ENCODE peak calls at places on chromosomes 1 and 21, in five cellular contexts. O is T-helper 9 cell, S is astrocyte of the spinal cord, Z is B cell, E is GDM1. A is an unnamed sample.

GRCh38 chr1:186541003-186541402 is 80.1 kb upstream of the PDC start:
- DNase-seq in Z (no peak), O (no peak), E (no peak), S (no peak), A (no peak)

GRCh38 chr21:37712204-37712934 is 203.9 kb downstream of the KCNJ6 start:
- DNase-seq in Z (peak; percentile 39), O (no peak), S (peak; percentile 70), E (peak; percentile 33), A (peak; percentile 65)

GRCh38 chr1:9555942-9556341 is 16.7 kb downstream of the SLC25A33 start:
- DNase-seq in E (no peak), O (no peak), Z (no peak), S (no peak), A (no peak)

GRCh38 chr1:204241050-204241449 is 27.3 kb upstream of the GOLT1A start:
- DNase-seq in S (no peak), O (no peak), Z (no peak), E (no peak), A (no peak)

GRCh38 chr1:243851765-243852164 is 1.7 kb upstream of the AKT3 start:
- DNase-seq in S (no peak), E (no peak), Z (no peak), O (no peak), A (no peak)

GRCh38 chr1:153633161-153633746 is 612 bp upstream of the CHTOP start:
- DNase-seq in E (no peak), Z (no peak), O (no peak), S (no peak), A (no peak)

GRCh38 chr1:227328405-227329019 is 10.2 kb upstream of the CDC42BPA start:
- DNase-seq in Z (no peak), O (no peak), E (no peak), S (no peak), A (no peak)

GRCh38 chr1:78606274-78606673 is 14.0 kb upstream of the IFI44L start:
- DNase-seq in O (no peak), S (no peak), Z (no peak), E (no peak), A (no peak)

GRCh38 chr21:38861989-38862683 is 56.4 kb downstream of the ETS2 start:
- DNase-seq in Z (peak; percentile 37), E (peak; percentile 58), O (no peak), S (no peak), A (no peak)

GRCh38 chr1:95653598-95653997 is 419.6 kb downstream of the RWDD3 start:
- DNase-seq in E (no peak), S (no peak), Z (no peak), O (no peak), A (no peak)

GRCh38 chr1:36328713-36329112 is 5.3 kb upstream of the EVA1B start:
- DNase-seq in S (no peak), Z (no peak), E (no peak), O (no peak), A (no peak)

GRCh38 chr1:150973826-150974579 is 632 bp downstream of the CERS2 start:
- DNase-seq in Z (peak; percentile 85), O (peak; percentile 14), E (no peak), S (no peak), A (peak; percentile 78)

GRCh38 chr1:21590116-21590905 is 78.8 kb downstream of the RAP1GAP start:
- DNase-seq in Z (no peak), E (no peak), S (no peak), O (no peak), A (no peak)

GRCh38 chr1:111989531-111990025 is at the start of gene KCND3:
- DNase-seq in O (no peak), S (no peak), Z (no peak), E (no peak), A (peak; percentile 58)

GRCh38 chr1:6351480-6352137 is 42.0 kb downstream of the ACOT7 start:
- DNase-seq in S (no peak), Z (no peak), E (no peak), O (no peak), A (no peak)

GRCh38 chr1:209485167-209485566 is 98.3 kb upstream of the CAMK1G start:
- DNase-seq in Z (no peak), S (peak; percentile 50), O (no peak), E (no peak), A (no peak)

GRCh38 chr21:44398499-44398898 is 45.1 kb downstream of the TRPM2 start:
- DNase-seq in Z (no peak), S (no peak), O (no peak), E (no peak), A (no peak)

GRCh38 chr1:111733996-111734369 is 5.2 kb downstream of the INKA2 start:
- DNase-seq in E (peak; percentile 16), Z (no peak), O (no peak), S (no peak), A (no peak)

GRCh38 chr1:36576118-36576517 is 93.4 kb upstream of the CSF3R start:
- DNase-seq in S (peak; percentile 14), O (peak; percentile 39), Z (peak; percentile 78), E (no peak), A (peak; percentile 84)

GRCh38 chr1:32197837-32198236 is 2.6 kb upstream of the CCDC28B start:
- DNase-seq in S (no peak), O (no peak), Z (no peak), E (no peak), A (no peak)

GRCh38 chr1:234720709-234721436 is 110.9 kb upstream of the IRF2BP2 start:
- DNase-seq in S (no peak), Z (no peak), E (no peak), O (no peak), A (no peak)

GRCh38 chr1:85464497-85465098 is 361 bp downstream of the DDAH1 start:
- DNase-seq in Z (peak; percentile 72), E (no peak), O (no peak), S (peak; percentile 78), A (peak; percentile 71)

GRCh38 chr1:182185822-182186756 is 124.6 kb upstream of the ZNF648 start:
- DNase-seq in O (no peak), S (peak; percentile 92), E (no peak), Z (no peak), A (no peak)

GRCh38 chr1:214303538-214303937 is 22.6 kb downstream of the SMYD2 start:
- DNase-seq in O (no peak), Z (no peak), E (no peak), S (no peak), A (no peak)

GRCh38 chr1:31505884-31506497 is 70.3 kb upstream of the TINAGL1 start:
- DNase-seq in S (peak; percentile 17), O (no peak), E (no peak), Z (no peak), A (peak; percentile 59)

GRCh38 chr21:29293495-29293894 is 5.2 kb upstream of the BACH1 start:
- DNase-seq in Z (peak; percentile 76), E (no peak), S (no peak), O (no peak), A (peak; percentile 37)

GRCh38 chr1:225881081-225882007 is 836 bp downstream of the TMEM63A start:
- DNase-seq in E (no peak), S (peak; percentile 38), Z (peak; percentile 67), O (no peak), A (peak; percentile 64)

GRCh38 chr1:30184393-30185141 is 538.8 kb downstream of the MATN1 start:
- DNase-seq in S (no peak), Z (no peak), O (no peak), E (no peak), A (no peak)

GRCh38 chr1:196567238-196567637 is 41.0 kb downstream of the KCNT2 start:
- DNase-seq in E (no peak), O (no peak), Z (no peak), S (no peak), A (no peak)

GRCh38 chr1:60510162-60510561 is 436.6 kb upstream of the C1orf87 start:
- DNase-seq in O (no peak), Z (no peak), S (no peak), E (no peak), A (no peak)

GRCh38 chr1:245704765-245705164 is 550.0 kb downstream of the KIF26B start:
- DNase-seq in S (peak; percentile 75), E (no peak), O (no peak), Z (no peak), A (no peak)

GRCh38 chr1:26274801-26275425 is 5.0 kb upstream of the SH3BGRL3 start:
- DNase-seq in E (peak; percentile 41), S (peak; percentile 72), Z (no peak), O (no peak), A (no peak)